ENCODE peak calls at places on chromosomes 5 and 9, in five cellular contexts. S is GM20000, X is nephron progenitor cell, Y is endothelial cell, T is fibroblast of mammary gland. D is an unnamed sample.

GRCh38 chr5:176892663-176893062 is 6.5 kb downstream of the HK3 start:
- DNase-seq in X (no peak), S (no peak), T (no peak), Y (no peak), D (no peak)

GRCh38 chr5:122421379-122422081 is 109.5 kb downstream of the SNCAIP start:
- DNase-seq in S (peak), T (no peak), X (no peak), Y (no peak), D (peak)

GRCh38 chr5:164555809-164556208 is 1050.4 kb downstream of the MAT2B start:
- DNase-seq in Y (no peak), T (no peak), S (no peak), X (no peak), D (no peak)

GRCh38 chr9:112887377-112887776 is 3.3 kb downstream of the SLC46A2 start:
- DNase-seq in X (no peak), Y (peak), T (peak), S (no peak), D (no peak)

GRCh38 chr9:135290086-135290485 is 189.5 kb upstream of the PPP1R26 start:
- DNase-seq in X (no peak), T (no peak), Y (no peak), S (no peak), D (no peak)

GRCh38 chr5:4614088-4614487 is 526.0 kb upstream of the ADAMTS16 start:
- DNase-seq in T (no peak), Y (no peak), X (no peak), S (no peak), D (no peak)

GRCh38 chr5:1760656-1761452 is 38.8 kb downstream of the MRPL36 start:
- DNase-seq in X (no peak), Y (peak), T (no peak), S (no peak), D (no peak)

GRCh38 chr9:969693-970309 is 6.7 kb upstream of the DMRT3 start:
- DNase-seq in X (peak), S (peak), Y (no peak), T (no peak), D (no peak)

GRCh38 chr5:17309462-17309861 is 92.0 kb downstream of the BASP1 start:
- DNase-seq in T (no peak), Y (no peak), X (no peak), S (no peak), D (no peak)

GRCh38 chr5:150398432-150399157 is 14.1 kb downstream of the CD74 start:
- DNase-seq in T (no peak), S (peak), Y (peak), X (no peak), D (peak)

GRCh38 chr9:93620041-93620506 is 43.7 kb downstream of the PHF2 start:
- DNase-seq in X (no peak), S (no peak), Y (no peak), T (no peak), D (no peak)

GRCh38 chr9:37466037-37466709 is 923 bp upstream of the ZBTB5 start:
- DNase-seq in S (no peak), X (peak), T (no peak), Y (peak), D (no peak)

DNA sequence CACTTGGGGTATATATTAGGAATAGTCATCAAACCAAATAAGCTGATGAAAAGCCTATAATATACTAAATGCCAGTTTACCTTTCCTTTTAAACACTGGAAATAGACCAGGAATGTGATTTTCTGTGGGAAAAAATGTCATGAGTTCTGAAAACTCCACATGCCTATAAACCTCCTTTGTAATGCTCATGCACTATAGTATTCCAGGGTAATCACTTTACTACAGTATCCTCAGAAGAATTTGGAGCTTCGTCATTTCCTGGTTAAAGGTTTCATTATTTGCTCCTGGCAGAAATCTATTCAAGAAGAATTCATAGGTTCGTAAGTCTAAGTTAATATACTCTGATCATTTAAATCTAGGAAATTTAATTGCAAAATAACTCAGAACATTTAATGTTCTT is 1076.7 kb upstream of the DMAC1 start:
- DNase-seq in Y (no peak), T (no peak), S (no peak), X (no peak), D (no peak)
- TF ChIP-seq CTCF in Y (no peak), T (no peak), S (no peak), X (no peak), D (no peak)

GRCh38 chr5:146451411-146451810 is 4.3 kb downstream of the TCERG1 start:
- DNase-seq in S (no peak), T (no peak), Y (no peak), X (no peak), D (no peak)
- TF ChIP-seq CTCF in S (no peak), T (no peak), Y (peak), X (no peak), D (peak)

GRCh38 chr5:141050622-141051525 is at the start of gene PCDHB1:
- DNase-seq in T (no peak), S (no peak), X (peak), Y (no peak), D (no peak)
- TF ChIP-seq CTCF in T (no peak), S (no peak), X (no peak), Y (no peak), D (no peak)

GRCh38 chr9:138098908-138099791 is 221.6 kb downstream of the CACNA1B start:
- DNase-seq in T (no peak), S (no peak), Y (no peak), X (no peak), D (no peak)

GRCh38 chr9:138100711-138101349 is 223.2 kb downstream of the CACNA1B start:
- DNase-seq in T (no peak), S (peak), X (no peak), Y (peak), D (no peak)

GRCh38 chr9:138101444-138102234 is 224.1 kb downstream of the CACNA1B start:
- DNase-seq in Y (no peak), X (no peak), S (peak), T (no peak), D (no peak)

GRCh38 chr9:138098116-138098907 is 220.7 kb downstream of the CACNA1B start:
- DNase-seq in S (peak), T (no peak), X (no peak), Y (no peak), D (no peak)

GRCh38 chr9:138099803-138100598 is 222.4 kb downstream of the CACNA1B start:
- DNase-seq in T (no peak), Y (no peak), S (no peak), X (no peak), D (no peak)
- TF ChIP-seq CTCF in T (no peak), Y (no peak), S (no peak), X (no peak), D (no peak)

GRCh38 chr5:171309276-171309525 is 153 bp downstream of the TLX3 start:
- DNase-seq in X (peak), Y (no peak), S (no peak), T (no peak), D (no peak)

GRCh38 chr5:171308453-171309275 is at the start of gene TLX3:
- DNase-seq in Y (no peak), T (no peak), X (peak), S (no peak), D (no peak)

GRCh38 chr5:171310816-171311697 is 2.0 kb downstream of the TLX3 start:
- DNase-seq in X (peak), Y (peak), S (peak), T (peak), D (no peak)

GRCh38 chr5:171310334-171310815 is 1.3 kb downstream of the TLX3 start:
- DNase-seq in S (no peak), T (no peak), X (no peak), Y (no peak), D (no peak)

DNA sequence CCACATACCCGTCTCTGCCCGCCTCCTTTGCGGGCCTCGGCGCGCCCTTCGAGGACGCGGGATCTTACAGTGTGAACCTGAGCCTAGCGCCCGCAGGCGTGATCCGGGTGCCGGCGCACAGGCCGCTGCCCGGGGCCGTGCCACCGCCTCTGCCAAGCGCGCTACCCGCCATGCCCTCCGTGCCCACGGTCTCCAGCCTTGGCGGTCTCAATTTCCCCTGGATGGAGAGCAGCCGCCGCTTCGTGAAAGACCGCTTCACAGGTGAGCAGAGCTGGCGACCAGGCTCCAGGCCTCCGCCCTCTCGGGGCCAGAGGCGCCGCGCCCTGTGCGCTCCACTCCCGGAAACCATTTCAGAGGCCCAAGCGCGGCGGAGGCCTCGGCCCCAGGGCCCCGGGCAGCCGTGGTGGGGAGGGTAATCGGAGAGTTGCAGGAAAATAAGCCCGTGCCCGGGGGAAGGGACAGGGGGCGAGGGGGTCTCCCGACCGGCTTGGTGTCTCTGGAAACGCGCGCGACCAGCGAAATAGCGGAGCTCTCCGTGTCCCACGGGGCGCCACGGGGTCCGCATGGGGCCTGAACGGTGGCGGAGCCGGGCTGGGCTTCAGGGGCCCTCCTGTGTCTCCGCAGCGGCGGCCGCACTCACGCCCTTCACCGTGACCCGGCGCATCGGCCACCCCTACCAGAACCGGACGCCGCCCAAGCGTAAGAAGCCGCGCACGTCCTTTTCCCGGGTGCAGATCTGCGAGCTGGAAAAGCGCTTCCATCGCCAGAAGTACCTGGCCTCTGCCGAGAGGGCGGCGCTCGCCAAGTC is 682 bp downstream of the TLX3 start:
- DNase-seq in T (no peak), Y (peak), X (peak), S (peak), D (no peak)
- TF ChIP-seq CTCF in T (peak), Y (peak), X (peak), S (peak), D (peak)

GRCh38 chr5:76483433-76483832 is 80.3 kb downstream of the IQGAP2 start:
- DNase-seq in X (no peak), S (no peak), Y (no peak), T (no peak), D (no peak)
- TF ChIP-seq CTCF in X (no peak), S (no peak), Y (no peak), T (no peak), D (no peak)

GRCh38 chr9:99894826-99895225 is 11.6 kb upstream of the STX17 start:
- DNase-seq in Y (no peak), X (no peak), S (no peak), T (no peak), D (no peak)

GRCh38 chr9:99889120-99889519 is 17.3 kb upstream of the STX17 start:
- DNase-seq in X (no peak), S (no peak), Y (no peak), T (no peak), D (no peak)
- TF ChIP-seq CTCF in X (no peak), S (peak), Y (no peak), T (no peak), D (peak)

DNA sequence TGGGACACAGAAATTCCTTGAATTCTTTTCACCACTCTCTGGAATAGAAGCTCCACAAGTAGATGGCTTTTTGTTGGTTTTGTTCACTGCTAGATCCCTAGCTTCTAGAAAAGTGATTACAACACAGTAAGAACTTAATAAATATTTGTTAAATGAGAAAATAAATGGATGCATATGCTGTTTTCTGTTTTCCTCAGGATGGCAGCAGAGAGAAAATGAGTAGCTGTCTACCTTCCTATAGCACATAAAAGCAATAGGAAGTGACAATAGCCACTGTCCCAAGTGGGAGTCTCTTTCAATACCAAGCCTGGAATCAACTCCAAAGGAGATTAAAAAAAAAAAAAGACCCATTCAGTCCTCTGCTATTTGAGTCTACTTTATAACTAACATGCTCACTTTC is 100.6 kb upstream of the NREP start:
- DNase-seq in X (no peak), T (peak), S (no peak), Y (no peak), D (no peak)
- TF ChIP-seq CTCF in X (no peak), T (peak), S (no peak), Y (no peak), D (no peak)